ENCODE peak calls at places on chromosomes 7 and 10, in five cellular contexts. N is pancreas, G is A549, U is MG63, F is PC-9. T is an unnamed sample.

GRCh38 chr10:74824184-74825032 is 2.0 kb upstream of the KAT6B start:
- DNase-seq in N (peak; percentile 22), U (no peak), F (no peak), G (no peak), T (peak; percentile 21)

GRCh38 chr10:27717191-27717590 is 28.4 kb downstream of the MKX start:
- DNase-seq in U (no peak), F (no peak), G (no peak), N (no peak), T (no peak)

GRCh38 chr7:96161897-96162296 is 160.0 kb downstream of the SLC25A13 start:
- DNase-seq in U (no peak), F (no peak), N (no peak), G (no peak), T (no peak)

GRCh38 chr7:4247106-4247876 is 434.8 kb upstream of the FOXK1 start:
- DNase-seq in F (no peak), N (no peak), G (no peak), U (no peak), T (no peak)

GRCh38 chr10:132876967-132877366 is 65.4 kb downstream of the CFAP46 start:
- DNase-seq in U (no peak), N (no peak), G (no peak), F (no peak), T (no peak)

GRCh38 chr10:22656056-22656455 is 58.3 kb downstream of the PIP4K2A start:
- DNase-seq in N (no peak), F (no peak), U (no peak), G (no peak), T (no peak)

GRCh38 chr10:77967611-77968022 is 41.1 kb upstream of the DLG5 start:
- DNase-seq in F (no peak), G (no peak), U (no peak), N (no peak), T (no peak)

GRCh38 chr10:133105686-133106390 is 18.1 kb downstream of the ADGRA1 start:
- DNase-seq in N (no peak), F (no peak), U (no peak), G (no peak), T (no peak)

GRCh38 chr7:55477781-55478374 is 94.4 kb downstream of the VOPP1 start:
- DNase-seq in N (no peak), G (no peak), U (peak; percentile 34), F (no peak), T (no peak)

GRCh38 chr7:137585591-137585990 is 242.1 kb upstream of the PTN start:
- DNase-seq in U (no peak), N (no peak), F (no peak), G (no peak), T (no peak)

GRCh38 chr7:41711283-41712064 is 8.6 kb upstream of the INHBA start:
- DNase-seq in N (peak; percentile 33), G (peak; percentile 22), F (peak; percentile 8), U (no peak), T (peak; percentile 33)

GRCh38 chr10:58778966-58779365 is 266.3 kb downstream of the BICC1 start:
- DNase-seq in U (no peak), N (no peak), F (no peak), G (no peak), T (no peak)

GRCh38 chr7:30851651-30852359 is 59.8 kb upstream of the AQP1 start:
- DNase-seq in G (no peak), N (no peak), U (no peak), F (no peak), T (no peak)
- H3K4me3 ChIP-seq in G (no peak overlapping the region), N (no peak overlapping the region), U (no peak overlapping the region), F (no peak overlapping the region), T (no peak overlapping the region)

DNA sequence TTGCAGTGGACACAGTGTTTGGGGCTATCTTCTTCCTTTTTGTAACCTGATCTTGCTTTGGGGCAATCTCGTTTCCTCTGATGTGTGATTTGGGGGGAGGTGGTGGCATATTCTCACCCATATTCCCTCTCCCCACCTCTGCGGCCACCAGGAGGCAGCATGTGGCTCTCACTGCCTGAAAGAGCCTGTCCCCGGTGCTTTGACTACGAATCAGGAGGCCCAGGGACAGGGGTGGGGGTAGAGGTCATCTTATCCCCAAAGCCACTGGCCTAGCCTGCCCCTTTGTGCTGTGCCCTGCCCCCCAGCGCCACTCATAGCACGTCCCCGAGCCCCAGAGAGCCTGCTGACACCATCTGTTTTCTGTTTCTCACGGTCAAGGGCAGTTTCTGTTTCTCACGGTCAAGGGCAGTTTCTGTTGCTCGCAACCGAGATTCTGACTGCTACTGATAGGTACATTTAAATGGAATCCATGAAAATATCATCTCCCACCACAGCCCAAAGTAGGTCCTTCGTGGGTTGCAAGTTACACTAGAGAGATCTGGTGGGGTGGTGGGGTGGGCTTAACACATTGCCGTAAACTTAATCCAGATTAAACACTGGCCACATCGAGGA is 28.2 kb downstream of the PHYH start:
- DNase-seq in U (peak; percentile 13), N (peak; percentile 48), F (peak; percentile 8), G (peak; percentile 40), T (peak; percentile 60)
- H3K4me3 ChIP-seq in U (no peak overlapping the region), N (no peak overlapping the region), F (no peak overlapping the region), G (no peak overlapping the region), T (no peak overlapping the region)

GRCh38 chr7:7257899-7258692 is 75.8 kb downstream of the C1GALT1 start:
- DNase-seq in G (no peak), N (no peak), U (no peak), F (no peak), T (no peak)
- H3K4me3 ChIP-seq in G (no peak overlapping the region), N (no peak overlapping the region), U (no peak overlapping the region), F (no peak overlapping the region), T (no peak overlapping the region)

GRCh38 chr10:1434912-1435692 is 302.2 kb downstream of the ADARB2 start:
- DNase-seq in U (no peak), N (no peak), F (no peak), G (no peak), T (no peak)
- H3K4me3 ChIP-seq in U (no peak overlapping the region), N (no peak overlapping the region), F (no peak overlapping the region), G (no peak overlapping the region), T (no peak overlapping the region)

GRCh38 chr7:149027055-149027454 is 1.2 kb downstream of the PDIA4 start:
- DNase-seq in U (no peak), G (no peak), F (no peak), N (no peak), T (no peak)
- H3K4me3 ChIP-seq in U (peak overlapping the region; percentile 62), G (peak overlapping the region; percentile 94), F (peak overlapping the region; percentile 73), N (peak overlapping the region; percentile 6), T (no peak overlapping the region)

GRCh38 chr10:4083509-4084003 is 298.5 kb upstream of the KLF6 start:
- DNase-seq in U (no peak), F (no peak), G (no peak), N (no peak), T (no peak)

GRCh38 chr10:4081691-4082111 is 296.7 kb upstream of the KLF6 start:
- DNase-seq in G (no peak), F (no peak), N (no peak), U (no peak), T (no peak)

GRCh38 chr10:4088354-4089066 is 303.5 kb upstream of the KLF6 start:
- DNase-seq in N (no peak), G (no peak), F (no peak), U (no peak), T (no peak)

GRCh38 chr10:4082851-4083250 is 297.8 kb upstream of the KLF6 start:
- DNase-seq in G (no peak), N (no peak), F (no peak), U (no peak), T (no peak)

DNA sequence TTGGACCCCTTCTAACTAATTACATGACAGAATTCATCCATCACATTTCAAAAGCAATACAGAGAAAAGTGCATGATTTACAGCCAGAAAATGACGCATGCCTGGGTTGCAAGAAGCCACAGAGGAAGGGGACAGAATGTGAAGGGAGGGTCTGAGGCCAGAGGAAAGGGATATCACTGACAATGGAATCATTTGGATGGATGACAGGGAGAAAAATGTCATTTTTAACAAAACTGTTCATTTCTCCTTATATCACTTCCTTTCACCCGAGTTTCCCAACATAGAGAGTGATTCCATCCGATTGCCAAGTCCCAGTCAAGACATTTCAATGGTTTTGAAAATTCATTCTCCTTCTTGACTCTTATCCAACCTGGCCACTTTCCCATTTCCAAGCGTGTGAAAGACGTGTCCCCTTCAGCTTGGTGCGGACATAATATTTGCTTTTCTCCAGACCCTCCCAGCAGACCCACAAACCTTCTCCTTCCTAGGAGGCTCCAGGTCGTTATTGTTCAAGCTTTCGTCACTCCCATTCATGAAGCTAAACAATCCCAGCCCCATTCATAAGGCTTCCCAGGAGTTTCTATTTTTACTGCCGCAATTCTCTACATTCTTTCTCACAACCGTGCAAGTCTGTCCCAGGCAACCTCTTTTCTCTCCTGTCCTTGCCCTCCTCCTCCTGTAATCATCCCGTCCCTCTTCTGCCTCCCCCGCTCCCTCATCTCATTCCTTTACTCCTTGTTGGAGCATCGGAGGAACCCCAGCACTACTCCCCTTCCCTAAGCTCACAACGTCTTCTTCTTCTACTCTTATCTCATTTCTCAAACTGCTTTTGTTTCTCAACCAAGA is 301.3 kb upstream of the KLF6 start:
- DNase-seq in F (no peak), G (no peak), N (no peak), U (no peak), T (no peak)
- H3K4me3 ChIP-seq in F (no peak overlapping the region), G (no peak overlapping the region), N (no peak overlapping the region), U (no peak overlapping the region), T (no peak overlapping the region)

GRCh38 chr7:100210803-100211202 is 8.9 kb upstream of the PVRIG start:
- DNase-seq in U (no peak), F (no peak), N (no peak), G (no peak), T (peak; percentile 40)

GRCh38 chr7:100211342-100211780 is 8.4 kb upstream of the PVRIG start:
- DNase-seq in N (no peak), U (no peak), G (no peak), F (no peak), T (no peak)

GRCh38 chr7:100208911-100209408 is 10.8 kb upstream of the PVRIG start:
- DNase-seq in U (no peak), N (no peak), F (no peak), G (no peak), T (no peak)

GRCh38 chr7:100212631-100213286 is 7.0 kb upstream of the PVRIG start:
- DNase-seq in G (no peak), U (no peak), F (no peak), N (no peak), T (no peak)

DNA sequence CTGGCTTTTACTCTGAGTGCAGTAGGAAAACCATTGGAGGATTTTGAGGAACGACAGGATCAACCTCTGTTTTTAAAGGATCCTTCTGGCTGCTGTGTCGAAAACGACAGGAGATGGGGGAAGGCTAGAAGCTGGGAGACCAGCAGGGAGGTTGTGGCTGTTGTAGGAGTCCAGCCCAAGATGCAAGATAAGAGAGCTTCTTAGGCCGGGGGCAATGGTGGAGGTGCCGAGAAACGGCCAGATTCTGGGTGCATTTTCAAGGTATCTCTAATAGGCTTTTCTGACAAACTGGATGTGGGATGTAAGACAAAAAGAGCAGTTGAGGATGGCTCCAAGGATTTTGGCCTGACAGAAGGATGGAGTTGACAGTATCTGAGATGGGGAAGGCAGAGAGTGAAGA is 10.3 kb upstream of the PVRIG start:
- DNase-seq in N (no peak), F (no peak), U (no peak), G (no peak), T (no peak)
- H3K4me3 ChIP-seq in N (no peak overlapping the region), F (no peak overlapping the region), U (no peak overlapping the region), G (no peak overlapping the region), T (no peak overlapping the region)

GRCh38 chr10:103969436-103969835 is 2.5 kb downstream of the SLK start:
- DNase-seq in G (no peak), U (no peak), N (no peak), F (no peak), T (no peak)
- H3K4me3 ChIP-seq in G (peak overlapping the region; percentile 95), U (peak overlapping the region; percentile 89), N (no peak overlapping the region), F (peak overlapping the region; percentile 99), T (no peak overlapping the region)

GRCh38 chr10:118343115-118343514 is 991 bp upstream of the FAM204A start:
- DNase-seq in U (no peak), G (peak; percentile 13), F (no peak), N (no peak), T (no peak)
- H3K4me3 ChIP-seq in U (no peak overlapping the region), G (no peak overlapping the region), F (no peak overlapping the region), N (no peak overlapping the region), T (no peak overlapping the region)

T was measured in mucosa of descending colon.